ENCODE peak calls at places on chromosomes 6 and 20, in five cellular contexts. P is ELR; R is WTC11; T is myocyte; F is activated naive CD8-positive, alpha-beta T cell treated with anti-CD3 and anti-CD28 coated beads, Interleukin-2, amount 50 U/mL, for 16 hours. V is an unnamed sample.

GRCh38 chr20:48076247-48076646 is 291.0 kb upstream of the SULF2 start:
- DNase-seq in P (no peak), R (no peak), T (no peak), F (no peak), V (no peak)

GRCh38 chr6:170050591-170051041 is 240.3 kb downstream of the DLL1 start:
- DNase-seq in P (no peak), R (no peak), T (no peak), F (no peak), V (no peak)

GRCh38 chr20:29690274-29690673 is 1567.2 kb upstream of the DEFB115 start:
- DNase-seq in P (no peak), R (no peak), T (no peak), F (no peak), V (no peak)

GRCh38 chr6:37483502-37483901 is 16.2 kb downstream of the CCDC167 start:
- DNase-seq in P (no peak), R (no peak), T (no peak), F (no peak), V (no peak)

GRCh38 chr6:70673054-70673453 is 5.4 kb downstream of the SMAP1 start:
- DNase-seq in P (no peak), R (no peak), T (no peak), F (no peak), V (no peak)

GRCh38 chr6:17932362-17932852 is 55.0 kb downstream of the KIF13A start:
- DNase-seq in P (peak), R (no peak), T (peak), F (no peak), V (peak)

GRCh38 chr20:45059022-45059728 is 41.8 kb downstream of the KCNS1 start:
- DNase-seq in P (peak), R (no peak), T (peak), F (no peak), V (peak)

GRCh38 chr6:21826031-21826430 is 232.5 kb downstream of the SOX4 start:
- DNase-seq in P (no peak), R (peak), T (no peak), F (no peak), V (no peak)

GRCh38 chr20:59662856-59663512 is 58.6 kb downstream of the PHACTR3 start:
- DNase-seq in P (no peak), R (no peak), T (no peak), F (no peak), V (no peak)

GRCh38 chr20:59749293-59749680 is 144.9 kb downstream of the PHACTR3 start:
- DNase-seq in P (peak), R (no peak), T (no peak), F (no peak), V (peak)

GRCh38 chr20:9474835-9475413 is 39.5 kb upstream of the LAMP5 start:
- DNase-seq in P (peak), R (no peak), T (no peak), F (no peak), V (peak)

GRCh38 chr6:144408151-144408550 is 123.0 kb downstream of the UTRN start:
- DNase-seq in P (no peak), R (no peak), T (peak), F (no peak), V (peak)

GRCh38 chr20:64129146-64129782 is 21.9 kb upstream of the NPBWR2 start:
- DNase-seq in P (no peak), R (no peak), T (no peak), F (no peak), V (no peak)

GRCh38 chr6:70846207-70846835 is 110.5 kb downstream of the B3GAT2 start:
- DNase-seq in P (no peak), R (no peak), T (peak), F (no peak), V (no peak)

GRCh38 chr20:723756-724155 is 44.5 kb downstream of the SLC52A3 start:
- DNase-seq in P (no peak), R (peak), T (peak), F (no peak), V (no peak)

GRCh38 chr6:33905081-33905609 is 101.3 kb upstream of the MLN start:
- DNase-seq in P (no peak), R (no peak), T (no peak), F (no peak), V (no peak)

GRCh38 chr20:2261105-2261504 is 34.7 kb upstream of the TGM3 start:
- DNase-seq in P (no peak), R (no peak), T (peak), F (no peak), V (no peak)

GRCh38 chr6:53795702-53796450 is 1.1 kb downstream of the LRRC1 start:
- DNase-seq in P (peak), R (peak), T (no peak), F (no peak), V (no peak)

GRCh38 chr6:1942834-1943233 is 302.6 kb downstream of the GMDS start:
- DNase-seq in P (no peak), R (no peak), T (no peak), F (no peak), V (no peak)

GRCh38 chr6:57267586-57268293 is 45.6 kb upstream of the RAB23 start:
- DNase-seq in P (peak), R (peak), T (peak), F (no peak), V (peak)

GRCh38 chr6:19734061-19734460 is 103.1 kb upstream of the ID4 start:
- DNase-seq in P (no peak), R (no peak), T (no peak), F (no peak), V (no peak)

GRCh38 chr6:77607004-77607403 is 45.8 kb upstream of the MEI4 start:
- DNase-seq in P (no peak), R (no peak), T (no peak), F (no peak), V (no peak)

GRCh38 chr6:34360556-34360955 is 31.9 kb downstream of the NUDT3 start:
- DNase-seq in P (peak), R (no peak), T (peak), F (no peak), V (peak)

GRCh38 chr6:165832471-165832836 is 169.4 kb upstream of the PDE10A start:
- DNase-seq in P (no peak), R (no peak), T (no peak), F (no peak), V (no peak)

GRCh38 chr6:139753198-139753861 is 378.9 kb upstream of the CITED2 start:
- DNase-seq in P (peak), R (no peak), T (peak), F (no peak), V (peak)

GRCh38 chr6:123830110-123830509 is 26.4 kb downstream of the NKAIN2 start:
- DNase-seq in P (no peak), R (no peak), T (no peak), F (no peak), V (no peak)

GRCh38 chr6:134005824-134006223 is 46.6 kb downstream of the SLC2A12 start:
- DNase-seq in P (no peak), R (no peak), T (peak), F (no peak), V (peak)

GRCh38 chr20:58714340-58714922 is 21.8 kb downstream of the NPEPL1 start:
- DNase-seq in P (no peak), R (peak), T (no peak), F (no peak), V (no peak)

GRCh38 chr6:7468382-7469081 is 72.9 kb upstream of the DSP start:
- DNase-seq in P (peak), R (no peak), T (peak), F (no peak), V (peak)

GRCh38 chr6:167795321-167795811 is 31.3 kb upstream of the AFDN start:
- DNase-seq in P (no peak), R (no peak), T (no peak), F (no peak), V (no peak)

GRCh38 chr6:28224131-28225055 is 682 bp upstream of the ZSCAN9 start:
- DNase-seq in P (no peak), R (no peak), T (no peak), F (no peak), V (no peak)

GRCh38 chr20:38221041-38221589 is 39.4 kb downstream of the KIAA1755 start:
- DNase-seq in P (peak), R (peak), T (peak), F (peak), V (peak)

GRCh38 chr6:133546098-133546497 is 304.9 kb downstream of the EYA4 start:
- DNase-seq in P (no peak), R (no peak), T (no peak), F (no peak), V (no peak)

GRCh38 chr6:16769131-16769985 is 8.1 kb upstream of the ATXN1 start:
- DNase-seq in P (peak), R (no peak), T (peak), F (peak), V (peak)

GRCh38 chr20:50152394-50153152 is 950 bp downstream of the PEDS1 start:
- DNase-seq in P (peak), R (no peak), T (no peak), F (no peak), V (no peak)

GRCh38 chr20:46544576-46544975 is 5.9 kb downstream of the OCSTAMP start:
- DNase-seq in P (no peak), R (no peak), T (no peak), F (no peak), V (no peak)

GRCh38 chr6:160065200-160065599 is 56.4 kb upstream of the SLC22A1 start:
- DNase-seq in P (no peak), R (no peak), T (no peak), F (no peak), V (no peak)

GRCh38 chr20:59004493-59004762 is 2.6 kb downstream of the CTSZ start:
- DNase-seq in P (no peak), R (no peak), T (no peak), F (no peak), V (no peak)

GRCh38 chr6:30007132-30007764 is 53.8 kb upstream of the POLR1H start:
- DNase-seq in P (no peak), R (peak), T (no peak), F (no peak), V (no peak)

GRCh38 chr6:139765825-139766285 is 391.4 kb upstream of the CITED2 start:
- DNase-seq in P (peak), R (no peak), T (peak), F (no peak), V (peak)

V was measured in LHCN-M2.